ENCODE peak calls at places on chromosomes 11 and 22, in four cellular contexts. One of them, this sample, is unnamed.

GRCh38 chr22:17103351-17103750 is 17.8 kb downstream of the TMEM121B start:
- DNase-seq in NCI-H1092: no peak
- DNase-seq in Calu3: no peak
- DNase-seq in HFF-Myc: no peak
- DNase-seq in this sample: no peak

GRCh38 chr11:76415073-76415472 is 29.7 kb upstream of the EMSY start:
- DNase-seq in NCI-H1092: no peak
- DNase-seq in Calu3: peak; percentile 2
- DNase-seq in HFF-Myc: no peak
- DNase-seq in this sample: no peak

GRCh38 chr22:17419348-17419747 is 50.1 kb downstream of the CECR2 start:
- DNase-seq in NCI-H1092: no peak
- DNase-seq in Calu3: no peak
- DNase-seq in HFF-Myc: no peak
- DNase-seq in this sample: no peak

GRCh38 chr22:47452184-47452583 is 689.7 kb downstream of the TBC1D22A start:
- DNase-seq in NCI-H1092: no peak
- DNase-seq in Calu3: no peak
- DNase-seq in HFF-Myc: no peak
- DNase-seq in this sample: no peak

GRCh38 chr11:68380786-68381622 is 68.6 kb downstream of the LRP5 start:
- DNase-seq in NCI-H1092: no peak
- DNase-seq in Calu3: no peak
- DNase-seq in HFF-Myc: no peak
- DNase-seq in this sample: no peak

GRCh38 chr11:37177721-37178120 is 579.7 kb upstream of the RAG2 start:
- DNase-seq in NCI-H1092: no peak
- DNase-seq in Calu3: peak; percentile 4
- DNase-seq in HFF-Myc: no peak
- DNase-seq in this sample: no peak

GRCh38 chr22:33841281-33842005 is 78.8 kb downstream of the LARGE1 start:
- DNase-seq in NCI-H1092: no peak
- DNase-seq in Calu3: no peak
- DNase-seq in HFF-Myc: no peak
- DNase-seq in this sample: no peak

GRCh38 chr11:63841554-63841953 is 2.6 kb downstream of the MARK2 start:
- DNase-seq in NCI-H1092: no peak
- DNase-seq in Calu3: peak; percentile 52
- DNase-seq in HFF-Myc: no peak
- DNase-seq in this sample: no peak

This sample was measured in NCI-H446.